ENCODE peak calls at places on chromosome 1, in ten cellular contexts. P, F, R, B, Z, N, M, U, Q and X are unnamed samples.

GRCh38 chr1:13788795-13789194 is 88.8 kb downstream of the PRDM2 start:
- DNase-seq in Z (no peak), N (no peak), Q (no peak), U (no peak), F (no peak), M (no peak), P (no peak), R (no peak), B (no peak), X (no peak)

GRCh38 chr1:46820076-46820475 is 21.2 kb downstream of the CYP4B1 start:
- DNase-seq in Z (no peak), Q (no peak), R (no peak), M (no peak), N (no peak), F (no peak), B (no peak), U (no peak), P (no peak), X (no peak)

GRCh38 chr1:59569198-59569597 is 245.6 kb upstream of the HOOK1 start:
- DNase-seq in P (no peak), U (no peak), F (no peak), Q (no peak), R (no peak), N (no peak), M (no peak), Z (no peak), B (no peak), X (no peak)

GRCh38 chr1:179817789-179818188 is 59.8 kb downstream of the TOR1AIP2 start:
- DNase-seq in P (no peak), M (no peak), F (no peak), N (no peak), Z (no peak), Q (no peak), B (no peak), U (no peak), R (no peak), X (no peak)

GRCh38 chr1:222373831-222374603 is 173.9 kb downstream of the HHIPL2 start:
- DNase-seq in M (no peak), P (no peak), B (no peak), F (no peak), U (no peak), N (no peak), Q (no peak), Z (no peak), R (no peak), X (no peak)

GRCh38 chr1:203151362-203152157 is 24.0 kb downstream of the ADORA1 start:
- DNase-seq in R (no peak), P (no peak), Z (no peak), N (no peak), U (no peak), B (no peak), M (no peak), Q (no peak), F (no peak), X (no peak)

GRCh38 chr1:28091043-28091781 is 2.8 kb upstream of the EYA3 start:
- DNase-seq in F (peak), Z (peak), N (no peak), B (peak), U (no peak), M (peak), P (peak), Q (peak), R (peak), X (peak)

GRCh38 chr1:244181867-244182266 is 130.8 kb downstream of the ZBTB18 start:
- DNase-seq in P (no peak), R (no peak), Z (no peak), B (no peak), M (no peak), N (no peak), U (no peak), F (no peak), Q (no peak), X (no peak)

GRCh38 chr1:90721210-90722194 is 4.4 kb upstream of the BARHL2 start:
- DNase-seq in Z (no peak), N (peak), M (peak), Q (peak), U (no peak), R (no peak), B (no peak), P (no peak), F (peak), X (peak)

GRCh38 chr1:60108223-60108622 is 34.7 kb upstream of the C1orf87 start:
- DNase-seq in P (no peak), N (no peak), M (no peak), Z (no peak), U (no peak), B (no peak), F (no peak), Q (no peak), R (no peak), X (no peak)

GRCh38 chr1:67825596-67825995 is 7.7 kb downstream of the GNG12 start:
- DNase-seq in F (no peak), R (no peak), N (no peak), Q (no peak), Z (no peak), P (no peak), U (no peak), M (no peak), B (no peak), X (no peak)

GRCh38 chr1:21541835-21542234 is 32.6 kb downstream of the ALPL start:
- DNase-seq in Z (no peak), M (no peak), U (no peak), F (no peak), Q (peak), R (no peak), P (no peak), N (no peak), B (no peak), X (no peak)

GRCh38 chr1:55542901-55543504 is 327.8 kb upstream of the USP24 start:
- DNase-seq in Q (peak), R (no peak), Z (no peak), F (no peak), M (no peak), P (no peak), U (no peak), N (no peak), B (no peak), X (no peak)

GRCh38 chr1:169110691-169111447 is 4.4 kb downstream of the ATP1B1 start:
- DNase-seq in P (no peak), R (no peak), Q (no peak), B (no peak), U (no peak), F (no peak), N (peak), Z (no peak), M (no peak), X (no peak)

GRCh38 chr1:100396651-100397050 is 44.3 kb downstream of the CDC14A start:
- DNase-seq in B (no peak), Z (no peak), N (no peak), F (no peak), R (no peak), P (no peak), U (no peak), Q (no peak), M (no peak), X (no peak)

GRCh38 chr1:57232500-57232899 is 191.4 kb downstream of the DAB1 start:
- DNase-seq in N (no peak), F (no peak), M (no peak), B (no peak), Q (no peak), P (no peak), Z (no peak), U (no peak), R (no peak), X (no peak)

GRCh38 chr1:36466370-36467026 is 2.3 kb upstream of the MRPS15 start:
- DNase-seq in R (no peak), M (no peak), P (no peak), B (no peak), F (no peak), Q (no peak), U (no peak), N (peak), Z (no peak), X (no peak)

GRCh38 chr1:104646233-104646632 is 896.5 kb downstream of the AMY1C start:
- DNase-seq in P (no peak), U (no peak), F (no peak), N (no peak), Z (no peak), B (no peak), Q (no peak), M (peak), R (no peak), X (no peak)

GRCh38 chr1:104648269-104648691 is 898.6 kb downstream of the AMY1C start:
- DNase-seq in Q (no peak), R (no peak), M (no peak), B (no peak), P (no peak), N (no peak), Z (no peak), U (no peak), F (no peak), X (no peak)
- TF ChIP-seq CTCF in Q (no peak), R (peak), M (peak), B (no peak), P (no peak), N (peak), Z (no peak), U (peak), F (peak), X (peak)

GRCh38 chr1:40341509-40342380 is 24.7 kb upstream of the COL9A2 start:
- DNase-seq in N (no peak), Z (no peak), U (no peak), M (no peak), B (no peak), P (no peak), F (no peak), R (no peak), Q (no peak), X (no peak)

GRCh38 chr1:40350391-40350790 is 23.1 kb upstream of the SMAP2 start:
- DNase-seq in R (no peak), Q (no peak), M (no peak), F (no peak), P (no peak), Z (no peak), N (no peak), U (no peak), B (no peak), X (no peak)

GRCh38 chr1:40339420-40340323 is 22.6 kb upstream of the COL9A2 start:
- DNase-seq in Z (no peak), P (no peak), M (no peak), B (no peak), N (no peak), Q (no peak), F (no peak), R (no peak), U (no peak), X (no peak)

GRCh38 chr1:40338745-40339419 is 21.8 kb upstream of the COL9A2 start:
- DNase-seq in R (peak), P (peak), N (peak), Q (peak), Z (peak), F (peak), B (peak), M (peak), U (no peak), X (peak)

GRCh38 chr1:40344597-40344996 is 27.5 kb upstream of the COL9A2 start:
- DNase-seq in Z (no peak), R (no peak), U (no peak), B (peak), F (no peak), Q (peak), P (peak), M (no peak), N (peak), X (no peak)
- TF ChIP-seq CTCF in Z (no peak), R (no peak), U (no peak), B (no peak), F (no peak), Q (no peak), P (no peak), M (no peak), N (no peak), X (no peak)

DNA sequence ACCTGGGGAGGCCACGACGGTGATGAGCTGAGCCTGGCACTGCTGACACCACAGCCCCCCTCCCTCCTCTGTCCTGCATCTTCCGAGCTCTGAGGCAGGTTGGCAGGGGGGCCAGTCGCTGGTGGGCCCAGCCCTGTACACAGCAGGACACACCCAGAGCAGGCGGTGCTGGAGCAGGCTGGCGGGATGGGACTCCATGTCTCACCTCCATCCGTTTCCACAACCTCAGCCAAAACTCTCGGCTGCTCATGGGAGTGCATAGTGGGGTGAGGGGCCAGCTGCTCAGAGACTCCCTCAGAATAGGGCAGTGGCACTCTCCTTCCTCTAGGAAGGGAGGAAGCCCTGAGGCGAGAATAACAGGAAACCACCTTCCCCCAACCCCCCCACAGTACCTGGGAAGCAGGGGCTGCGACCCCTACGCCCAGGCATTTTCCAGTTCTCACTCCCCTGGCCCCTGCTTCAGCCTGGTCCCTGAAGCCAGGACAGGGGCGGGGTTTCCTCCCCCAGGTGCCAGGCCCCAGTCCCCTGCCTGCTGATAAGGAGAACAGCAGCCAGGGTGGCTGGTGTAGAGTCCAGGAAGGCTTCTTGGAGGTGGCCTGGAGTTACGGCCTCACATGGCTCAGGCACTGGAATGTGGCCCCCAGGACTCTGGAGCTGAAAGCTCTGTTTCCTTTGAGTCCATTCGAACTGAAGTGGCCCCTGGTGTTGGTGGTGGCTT is 3.2 kb upstream of the IBA57 start:
- DNase-seq in U (no peak), F (no peak), B (no peak), N (peak), Q (no peak), R (no peak), M (no peak), Z (no peak), P (no peak), X (no peak)
- TF ChIP-seq CTCF in U (peak), F (no peak), B (no peak), N (no peak), Q (no peak), R (no peak), M (no peak), Z (no peak), P (no peak), X (no peak)

GRCh38 chr1:163703794-163704193 is 382.0 kb downstream of the NUF2 start:
- DNase-seq in M (no peak), Q (no peak), R (no peak), N (no peak), F (no peak), B (no peak), Z (no peak), P (no peak), U (no peak), X (no peak)

GRCh38 chr1:163697137-163697536 is 375.4 kb downstream of the NUF2 start:
- DNase-seq in P (no peak), R (no peak), B (no peak), Z (no peak), F (no peak), N (no peak), U (no peak), Q (no peak), M (no peak), X (no peak)

GRCh38 chr1:163706915-163707314 is 385.2 kb downstream of the NUF2 start:
- DNase-seq in P (no peak), R (no peak), Z (no peak), B (no peak), M (no peak), F (no peak), Q (no peak), N (no peak), U (no peak), X (no peak)

GRCh38 chr1:163701783-163702182 is 380.0 kb downstream of the NUF2 start:
- DNase-seq in F (no peak), Q (no peak), B (no peak), M (peak), P (no peak), Z (no peak), R (no peak), N (no peak), U (no peak), X (no peak)
- TF ChIP-seq CTCF in F (no peak), Q (no peak), B (peak), M (peak), P (no peak), Z (no peak), R (no peak), N (no peak), U (no peak), X (peak)

GRCh38 chr1:181134543-181135461 is 46.3 kb downstream of the IER5 start:
- DNase-seq in U (peak), M (peak), N (peak), R (peak), Z (no peak), F (peak), B (peak), Q (peak), P (no peak), X (no peak)
- TF ChIP-seq CTCF in U (no peak), M (no peak), N (no peak), R (no peak), Z (no peak), F (no peak), B (no peak), Q (no peak), P (no peak), X (no peak)

DNA sequence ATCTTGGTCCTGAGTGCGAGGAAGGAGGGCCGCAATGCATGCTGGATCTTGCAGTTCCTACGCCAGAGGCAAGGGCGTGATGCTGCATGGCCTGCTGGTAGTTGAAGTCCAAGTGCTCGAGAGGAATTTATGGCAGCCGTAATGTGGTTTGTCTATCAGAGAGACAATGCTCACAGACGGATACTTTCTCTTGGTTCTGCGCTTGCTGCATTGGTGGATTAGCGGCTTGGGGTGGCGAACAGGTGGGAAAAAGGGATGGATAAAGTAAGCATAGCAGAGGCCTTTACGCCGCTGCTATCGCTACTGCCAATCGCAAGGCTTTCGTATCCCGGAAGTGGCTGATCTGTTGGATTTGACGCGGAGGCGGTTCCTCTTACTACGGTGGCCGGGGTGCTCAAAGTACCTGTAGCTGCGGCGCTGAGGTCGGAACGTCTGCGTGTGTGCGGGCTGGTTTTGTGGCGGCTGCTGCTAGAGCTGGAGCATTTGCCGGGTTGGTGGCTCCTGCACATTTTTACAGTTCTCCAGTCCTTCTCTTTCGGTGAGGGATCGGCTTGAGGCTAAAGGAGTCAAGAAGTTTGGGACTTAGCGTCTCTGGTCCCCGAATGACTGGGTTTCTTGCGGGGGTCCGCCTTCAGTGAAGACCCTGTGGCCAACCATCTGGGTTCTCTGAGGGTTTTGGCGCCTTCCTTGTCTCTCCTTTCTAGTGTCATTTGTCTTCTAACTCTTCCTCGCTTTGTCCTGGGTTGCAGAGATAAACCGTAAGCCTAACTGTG is at the start of gene ATG4C:
- DNase-seq in U (peak), Q (peak), F (peak), M (peak), R (peak), P (peak), N (peak), Z (peak), B (peak), X (peak)
- TF ChIP-seq CTCF in U (no peak), Q (peak), F (no peak), M (no peak), R (no peak), P (no peak), N (no peak), Z (no peak), B (no peak), X (no peak)

DNA sequence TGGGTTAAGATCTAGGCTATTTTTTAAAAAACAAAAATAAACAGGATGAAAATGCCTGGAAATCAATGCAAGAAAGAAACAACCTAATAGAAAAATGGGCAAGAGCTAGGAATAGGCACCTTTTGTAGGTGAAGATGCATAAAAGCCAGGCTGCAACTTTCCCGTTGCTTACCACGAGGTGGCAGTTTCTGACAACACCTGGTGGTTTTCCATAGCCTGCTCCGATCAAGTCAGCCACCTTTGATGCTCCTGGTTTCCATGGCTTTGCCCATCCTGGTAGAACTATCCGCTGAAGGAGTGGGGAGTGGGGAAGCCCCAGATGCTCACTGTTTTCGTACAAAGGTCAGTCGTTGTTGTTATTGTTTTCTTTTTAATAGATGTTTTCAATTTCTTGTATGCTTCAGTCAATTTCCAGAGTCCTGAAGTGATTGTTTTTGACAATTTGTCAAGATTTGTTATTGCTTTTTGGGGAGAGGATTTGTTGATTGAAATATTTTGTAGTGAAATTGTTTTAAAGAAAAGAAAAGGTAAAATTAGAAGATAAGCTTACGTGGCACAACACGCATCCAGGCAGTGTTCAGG is 24.1 kb downstream of the UBE2Q1 start:
- DNase-seq in P (no peak), M (peak), F (peak), B (peak), Z (no peak), U (no peak), N (no peak), R (no peak), Q (no peak), X (peak)
- TF ChIP-seq CTCF in P (no peak), M (peak), F (peak), B (peak), Z (no peak), U (peak), N (peak), R (no peak), Q (peak), X (peak)